ENCODE peak calls at places on chromosomes 12 and 14, in nine cellular contexts. L, G, S, E, A, M, B, F and O are unnamed samples. For H3K4me1, the result is how much of the 10 kb centered on the place peaks cover.

GRCh38 chr14:76872796-76873432 is 46.7 kb downstream of the LRRC74A start:
- DNase-seq in E (no peak), G (no peak), S (no peak), F (peak), A (peak), B (peak), M (peak), L (peak), O (peak)

GRCh38 chr12:71804505-71804904 is 35.1 kb upstream of the TBC1D15 start:
- DNase-seq in L (peak), E (no peak), S (no peak), G (no peak), B (no peak), F (no peak), A (peak), M (no peak), O (no peak)

GRCh38 chr12:20194171-20194570 is 174.2 kb upstream of the PDE3A start:
- DNase-seq in M (peak), G (no peak), S (no peak), L (peak), F (no peak), E (no peak), B (no peak), A (peak), O (no peak)

GRCh38 chr14:85532981-85533820 is 3.3 kb downstream of the FLRT2 start:
- DNase-seq in E (no peak), L (peak), G (no peak), M (peak), A (peak), F (no peak), S (peak), B (peak), O (peak)

GRCh38 chr12:26760657-26761293 is 72.2 kb downstream of the ITPR2 start:
- DNase-seq in F (no peak), E (no peak), L (no peak), B (no peak), G (no peak), S (no peak), A (no peak), M (no peak), O (no peak)

GRCh38 chr12:100716949-100717732 is 77.4 kb upstream of the ANO4 start:
- DNase-seq in B (no peak), G (no peak), E (no peak), S (no peak), M (peak), F (no peak), A (peak), L (peak), O (no peak)

GRCh38 chr12:69657376-69658137 is 41.5 kb downstream of the BEST3 start:
- DNase-seq in A (peak), M (no peak), L (no peak), B (peak), G (no peak), S (peak), F (no peak), E (no peak), O (no peak)

GRCh38 chr12:94262228-94263010 is 114.0 kb downstream of the PLXNC1 start:
- DNase-seq in B (peak), M (peak), A (no peak), L (no peak), F (peak), G (no peak), E (peak), S (peak), O (peak)

GRCh38 chr14:101235042-101235871 is 326.0 kb upstream of the DIO3 start:
- DNase-seq in G (no peak), L (peak), M (peak), B (peak), S (peak), F (no peak), A (peak), E (peak), O (peak)

GRCh38 chr14:78129375-78129774 is 40.8 kb upstream of the NRXN3 start:
- DNase-seq in F (no peak), E (no peak), L (no peak), A (no peak), M (no peak), S (no peak), G (no peak), B (no peak), O (no peak)

GRCh38 chr12:33669349-33669748 is 229.7 kb upstream of the SYT10 start:
- DNase-seq in L (no peak), F (no peak), G (no peak), E (no peak), M (no peak), A (no peak), B (no peak), S (no peak), O (no peak)

GRCh38 chr12:96250119-96250685 is 56.0 kb downstream of the ELK3 start:
- DNase-seq in G (no peak), B (no peak), E (no peak), F (no peak), L (no peak), A (no peak), S (no peak), M (no peak), O (no peak)

GRCh38 chr12:13101854-13102375 is 1.6 kb downstream of the GSG1 start:
- DNase-seq in B (no peak), M (peak), A (no peak), G (no peak), F (peak), S (no peak), E (no peak), L (no peak), O (no peak)

GRCh38 chr12:4246116-4246515 is 27.4 kb upstream of the CCND2 start:
- DNase-seq in S (no peak), L (peak), E (no peak), G (no peak), B (no peak), F (no peak), A (no peak), M (no peak), O (no peak)

GRCh38 chr12:113962733-113963132 is 3.4 kb downstream of the RBM19 start:
- DNase-seq in E (no peak), F (no peak), A (no peak), L (no peak), M (no peak), G (no peak), S (no peak), B (no peak), O (no peak)

GRCh38 chr14:20683896-20684661 is at the start of gene RNASE4:
- DNase-seq in B (peak), F (peak), S (peak), E (peak), M (peak), G (peak), A (peak), L (peak), O (peak)

GRCh38 chr14:38205414-38205813 is 2.3 kb upstream of the SSTR1 start:
- DNase-seq in L (no peak), E (no peak), F (no peak), G (no peak), S (no peak), B (no peak), A (no peak), M (no peak), O (no peak)

GRCh38 chr12:63882844-63883243 is 38.3 kb downstream of the SRGAP1 start:
- DNase-seq in F (no peak), G (no peak), E (no peak), A (peak), S (no peak), L (peak), B (no peak), M (no peak), O (no peak)

GRCh38 chr14:28751467-28752058 is 15.0 kb upstream of the FOXG1 start:
- DNase-seq in M (peak), E (peak), S (no peak), L (peak), A (peak), B (no peak), F (no peak), G (no peak), O (no peak)

GRCh38 chr14:56159066-56159465 is 40.9 kb downstream of the PELI2 start:
- DNase-seq in G (no peak), F (no peak), B (no peak), S (no peak), L (no peak), M (no peak), E (no peak), A (no peak), O (no peak)

GRCh38 chr14:61211476-61212262 is 69.5 kb downstream of the TMEM30B start:
- DNase-seq in B (no peak), F (no peak), L (no peak), M (no peak), G (no peak), A (no peak), E (no peak), S (no peak), O (no peak)

DNA sequence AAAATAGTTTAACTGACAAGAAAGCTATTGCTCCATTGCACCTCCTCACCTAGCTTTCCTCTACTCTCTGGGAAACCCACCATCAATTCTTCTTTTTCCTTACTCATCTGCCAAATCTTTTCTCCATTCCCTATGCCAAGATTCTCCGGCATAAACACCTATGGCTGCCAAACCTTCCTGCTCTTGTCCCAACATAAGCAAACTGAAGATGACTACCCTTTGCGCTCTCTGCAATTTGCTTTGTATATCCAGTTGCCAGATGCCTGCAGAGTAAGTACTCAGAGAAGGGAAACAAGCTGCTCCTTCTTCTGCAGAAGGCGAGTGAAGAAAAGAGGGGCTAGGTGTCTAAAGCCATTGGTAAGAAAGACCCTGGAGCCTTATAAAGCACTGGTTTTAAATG is 11.5 kb downstream of the PTGER2 start:
- DNase-seq in A (no peak), F (no peak), M (no peak), B (no peak), S (no peak), L (no peak), G (no peak), E (no peak), O (no peak)
- H3K4me1 ChIP-seq in A (under half), F (under half), M (under half), B (under half), S (under half), L (under half), G (under half), E (under half), O (under half)

GRCh38 chr12:11958216-11959091 is 112.3 kb upstream of the BCL2L14 start:
- DNase-seq in G (no peak), L (no peak), B (no peak), E (no peak), A (peak), M (peak), F (no peak), S (no peak), O (no peak)
- H3K4me1 ChIP-seq in G (under half), L (under half), B (under half), E (under half), A (under half), M (under half), F (under half), S (under half), O (under half)

GRCh38 chr12:49091836-49092085 is 2.8 kb downstream of the DHH start:
- DNase-seq in F (no peak), E (no peak), M (no peak), L (no peak), G (no peak), A (no peak), B (no peak), S (no peak), O (no peak)
- H3K4me1 ChIP-seq in F (half or more), E (under half), M (under half), L (under half), G (under half), A (under half), B (under half), S (under half), O (under half)

GRCh38 chr12:54004063-54004840 is 4.3 kb downstream of the HOXC9 start:
- DNase-seq in B (no peak), L (no peak), A (no peak), G (no peak), F (no peak), S (peak), E (no peak), M (no peak), O (no peak)
- H3K4me1 ChIP-seq in B (under half), L (under half), A (under half), G (under half), F (under half), S (under half), E (under half), M (under half), O (under half)